ENCODE peak calls at places on chromosomes 7 and 10, in six cellular contexts. K, U, G, Q, I and X are unnamed samples. For H3K4me1, the result is how much of the 10 kb centered on the place peaks cover.

GRCh38 chr10:46233101-46233500 is 53.7 kb upstream of the ANTXRL start:
- DNase-seq in K (no peak), U (peak), G (no peak), Q (no peak), I (no peak), X (no peak)

GRCh38 chr10:32379314-32379949 is 32.5 kb upstream of the EPC1 start:
- DNase-seq in K (peak), U (no peak), G (no peak), Q (peak), I (peak), X (peak)

GRCh38 chr10:17736223-17736622 is 15.8 kb upstream of the TMEM236 start:
- DNase-seq in K (no peak), U (no peak), G (no peak), Q (no peak), I (no peak), X (no peak)

GRCh38 chr10:75230600-75231038 is 5.1 kb downstream of the COMTD1 start:
- DNase-seq in K (peak), U (peak), G (no peak), Q (peak), I (peak), X (peak)

GRCh38 chr10:77601488-77601887 is 36.1 kb downstream of the KCNMA1 start:
- DNase-seq in K (peak), U (no peak), G (no peak), Q (no peak), I (no peak), X (no peak)

GRCh38 chr10:12405342-12406320 is 56.3 kb downstream of the CAMK1D start:
- DNase-seq in K (peak), U (no peak), G (no peak), Q (no peak), I (no peak), X (no peak)

GRCh38 chr7:28597284-28597683 is 185.0 kb downstream of the CREB5 start:
- DNase-seq in K (no peak), U (no peak), G (no peak), Q (no peak), I (no peak), X (no peak)

GRCh38 chr7:99693427-99694200 is 13.8 kb upstream of the CYP3A5 start:
- DNase-seq in K (no peak), U (no peak), G (peak), Q (peak), I (no peak), X (no peak)

GRCh38 chr10:103696411-103697145 is 158.8 kb downstream of the SH3PXD2A start:
- DNase-seq in K (peak), U (peak), G (peak), Q (peak), I (peak), X (no peak)

GRCh38 chr7:116322541-116322940 is 112.2 kb downstream of the TES start:
- DNase-seq in K (peak), U (no peak), G (no peak), Q (no peak), I (no peak), X (no peak)

GRCh38 chr7:44218418-44219201 is 17.8 kb downstream of the YKT6 start:
- DNase-seq in K (no peak), U (no peak), G (no peak), Q (no peak), I (no peak), X (peak)

GRCh38 chr10:930415-931325 is 835 bp downstream of the LARP4B start:
- DNase-seq in K (peak), U (peak), G (no peak), Q (peak), I (peak), X (peak)

GRCh38 chr7:11516328-11516727 is 315.7 kb downstream of the THSD7A start:
- DNase-seq in K (no peak), U (no peak), G (no peak), Q (no peak), I (no peak), X (no peak)

GRCh38 chr10:44946201-44946600 is 13.4 kb upstream of the RASSF4 start:
- DNase-seq in K (peak), U (peak), G (no peak), Q (no peak), I (peak), X (no peak)

GRCh38 chr7:93117327-93117726 is 452 bp downstream of the SAMD9 start:
- DNase-seq in K (no peak), U (no peak), G (no peak), Q (no peak), I (peak), X (peak)

GRCh38 chr7:158818325-158819213 is 10.7 kb downstream of the ESYT2 start:
- DNase-seq in K (peak), U (peak), G (no peak), Q (peak), I (peak), X (no peak)

GRCh38 chr10:103814626-103815370 is 40.6 kb downstream of the SH3PXD2A start:
- DNase-seq in K (peak), U (no peak), G (no peak), Q (no peak), I (no peak), X (no peak)

GRCh38 chr7:367351-367841 is 77.4 kb downstream of the FOXL3 start:
- DNase-seq in K (no peak), U (no peak), G (no peak), Q (no peak), I (no peak), X (no peak)

GRCh38 chr10:90579602-90580242 is 278.1 kb downstream of the HTR7 start:
- DNase-seq in K (peak), U (no peak), G (peak), Q (no peak), I (peak), X (no peak)

GRCh38 chr7:30697716-30698460 is 15.6 kb upstream of the CRHR2 start:
- DNase-seq in K (no peak), U (no peak), G (no peak), Q (no peak), I (no peak), X (no peak)

GRCh38 chr7:110775046-110775445 is 315.9 kb upstream of the LRRN3 start:
- DNase-seq in K (peak), U (no peak), G (no peak), Q (no peak), I (no peak), X (no peak)

GRCh38 chr10:31620236-31621151 is 301.5 kb downstream of the ZEB1 start:
- DNase-seq in K (peak), U (peak), G (no peak), Q (no peak), I (peak), X (peak)

GRCh38 chr10:68121862-68122261 is 12.6 kb downstream of the MYPN start:
- DNase-seq in K (no peak), U (no peak), G (no peak), Q (no peak), I (no peak), X (no peak)

GRCh38 chr10:98074315-98074911 is 44.0 kb upstream of the CRTAC1 start:
- DNase-seq in K (peak), U (no peak), G (no peak), Q (no peak), I (peak), X (peak)

GRCh38 chr7:75056476-75056875 is 17.1 kb downstream of the RCC1L start:
- DNase-seq in K (peak), U (no peak), G (no peak), Q (no peak), I (peak), X (no peak)

GRCh38 chr7:92742186-92742585 is 94.2 kb downstream of the CDK6 start:
- DNase-seq in K (no peak), U (no peak), G (no peak), Q (no peak), I (no peak), X (no peak)

GRCh38 chr10:24737001-24737400 is 13.3 kb upstream of the ARHGAP21 start:
- DNase-seq in K (no peak), U (no peak), G (no peak), Q (no peak), I (no peak), X (no peak)

GRCh38 chr10:58557714-58558113 is 45.0 kb downstream of the BICC1 start:
- DNase-seq in K (no peak), U (no peak), G (no peak), Q (no peak), I (no peak), X (no peak)

GRCh38 chr7:130904792-130905191 is 170.8 kb upstream of the KLF14 start:
- DNase-seq in K (peak), U (peak), G (no peak), Q (no peak), I (no peak), X (no peak)

GRCh38 chr10:73083234-73083633 is 13.4 kb downstream of the P4HA1 start:
- DNase-seq in K (peak), U (no peak), G (no peak), Q (no peak), I (peak), X (no peak)

GRCh38 chr10:108904163-108904878 is 1019.0 kb downstream of the XPNPEP1 start:
- DNase-seq in K (no peak), U (no peak), G (no peak), Q (no peak), I (peak), X (no peak)

GRCh38 chr10:76036410-76036940 is 605.1 kb downstream of the LRMDA start:
- DNase-seq in K (peak), U (peak), G (peak), Q (peak), I (peak), X (peak)

GRCh38 chr10:33126742-33127141 is 168.7 kb upstream of the ITGB1 start:
- DNase-seq in K (no peak), U (no peak), G (no peak), Q (no peak), I (no peak), X (no peak)

GRCh38 chr10:88428442-88428841 is 154.7 kb downstream of the RNLS start:
- DNase-seq in K (no peak), U (no peak), G (no peak), Q (no peak), I (peak), X (no peak)

GRCh38 chr7:44273681-44274622 is 51.4 kb downstream of the CAMK2B start:
- DNase-seq in K (no peak), U (no peak), G (no peak), Q (no peak), I (no peak), X (no peak)

GRCh38 chr7:101983147-101983811 is 165.9 kb downstream of the CUX1 start:
- DNase-seq in K (no peak), U (no peak), G (no peak), Q (no peak), I (no peak), X (peak)

GRCh38 chr7:101985646-101986199 is 168.3 kb downstream of the CUX1 start:
- DNase-seq in K (no peak), U (no peak), G (no peak), Q (no peak), I (no peak), X (peak)

GRCh38 chr7:101986335-101986734 is 168.9 kb downstream of the CUX1 start:
- DNase-seq in K (peak), U (no peak), G (no peak), Q (no peak), I (peak), X (peak)

GRCh38 chr7:101984141-101984879 is 166.9 kb downstream of the CUX1 start:
- DNase-seq in K (no peak), U (no peak), G (no peak), Q (no peak), I (no peak), X (no peak)

DNA sequence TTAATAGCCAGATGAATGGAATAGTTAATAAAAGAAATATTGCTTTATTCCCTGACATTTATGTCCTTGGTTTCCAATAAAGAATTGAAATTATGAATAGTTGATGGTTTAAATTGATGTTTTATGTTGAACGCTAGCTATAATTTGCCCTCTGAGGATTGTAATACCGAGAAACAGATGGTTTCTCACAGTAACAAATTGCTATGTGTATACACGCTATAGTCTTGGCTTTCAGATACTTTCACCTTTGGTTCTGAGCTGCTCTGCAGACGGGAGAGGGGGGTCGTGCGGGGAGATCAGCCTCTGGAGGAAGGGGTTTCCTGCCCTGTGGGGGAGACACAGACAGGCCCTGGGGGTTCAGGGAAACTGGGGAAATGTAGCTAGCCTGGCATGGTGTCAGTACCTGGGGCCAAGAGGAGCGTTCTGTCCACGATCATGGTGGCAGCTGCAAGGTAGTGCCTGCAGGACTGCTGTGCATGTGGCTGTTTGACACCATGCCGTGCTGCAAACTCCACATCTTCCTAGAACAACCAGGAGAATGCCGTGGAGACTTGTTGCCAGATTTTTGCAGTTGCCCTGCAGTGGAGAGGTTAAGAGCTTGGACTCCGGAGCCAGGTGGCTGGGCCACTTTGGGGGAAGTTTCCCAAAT is 167.7 kb downstream of the CUX1 start:
- DNase-seq in K (no peak), U (no peak), G (no peak), Q (no peak), I (no peak), X (peak)
- H3K4me1 ChIP-seq in K (under half), U (under half), G (under half), Q (under half), I (under half), X (half or more)

GRCh38 chr7:95330194-95331003 is 6.1 kb upstream of the PON1 start:
- DNase-seq in K (no peak), U (no peak), G (no peak), Q (peak), I (peak), X (no peak)
- H3K4me3 ChIP-seq in K (peak), U (peak), G (no peak), Q (peak), I (no peak), X (peak)

DNA sequence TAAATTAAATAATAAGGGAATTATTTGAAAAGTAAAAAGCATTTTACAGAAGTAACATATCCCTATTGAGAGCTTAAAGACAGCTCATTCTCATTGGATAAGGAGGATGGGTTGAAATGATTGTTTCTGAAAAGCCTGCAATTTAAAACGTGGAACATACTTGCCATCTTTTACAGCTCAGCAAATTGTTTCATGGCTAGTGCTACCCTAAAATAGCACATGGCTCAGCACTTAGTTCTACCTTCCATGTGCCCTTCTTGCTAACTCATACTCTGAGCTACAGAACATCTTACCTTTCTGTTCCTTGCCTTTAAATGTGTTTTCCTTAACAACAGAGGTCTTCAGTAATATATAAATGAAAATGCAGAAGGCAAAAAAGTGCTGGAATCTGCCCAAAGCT is 8.6 kb downstream of the SEMA3C start:
- DNase-seq in K (no peak), U (no peak), G (no peak), Q (no peak), I (no peak), X (no peak)
- H3K4me1 ChIP-seq in K (under half), U (under half), G (under half), Q (under half), I (under half), X (under half)

DNA sequence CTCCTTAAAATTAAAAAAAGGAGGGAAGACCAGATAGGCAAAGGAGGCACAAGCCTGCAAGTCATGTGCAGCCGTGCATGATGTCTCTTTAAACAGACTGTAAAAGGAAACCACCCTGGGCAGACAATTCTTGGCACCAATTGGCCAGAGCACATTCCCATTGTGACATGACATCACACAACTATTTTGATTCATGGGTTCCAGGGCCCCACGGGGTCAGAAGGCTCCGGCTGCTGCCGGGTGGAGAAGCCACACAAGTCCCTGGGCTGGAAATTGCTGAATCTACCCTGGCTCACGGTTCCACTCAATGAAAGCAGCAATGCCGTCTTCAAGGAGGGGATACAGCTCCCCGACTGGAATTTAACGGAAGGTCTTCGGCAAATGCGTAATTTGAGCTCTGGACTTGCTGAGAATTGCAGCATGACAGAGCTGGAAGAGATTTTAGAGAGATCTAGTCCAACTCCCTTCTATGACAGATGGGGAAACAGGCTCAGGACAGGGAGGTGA is 140.5 kb downstream of the PRKAG2 start:
- DNase-seq in K (peak), U (peak), G (no peak), Q (no peak), I (peak), X (peak)
- H3K4me3 ChIP-seq in K (peak), U (peak), G (no peak), Q (no peak), I (peak), X (peak)

GRCh38 chr7:141294122-141294829 is 220.4 kb downstream of the TMEM178B start:
- DNase-seq in K (no peak), U (no peak), G (no peak), Q (no peak), I (no peak), X (no peak)
- H3K4me1 ChIP-seq in K (under half), U (under half), G (under half), Q (under half), I (under half), X (under half)

GRCh38 chr10:131689954-131690669 is 210.7 kb upstream of the PPP2R2D start:
- DNase-seq in K (no peak), U (no peak), G (no peak), Q (no peak), I (no peak), X (no peak)
- H3K4me3 ChIP-seq in K (no peak), U (no peak), G (no peak), Q (no peak), I (no peak), X (no peak)

GRCh38 chr10:131698986-131699385 is 201.8 kb upstream of the PPP2R2D start:
- DNase-seq in K (no peak), U (no peak), G (no peak), Q (no peak), I (no peak), X (no peak)
- H3K4me1 ChIP-seq in K (under half), U (under half), G (under half), Q (under half), I (under half), X (under half)